ENCODE peak calls at places on chromosomes 12 and 14, in ten cellular contexts. E is mucosa of descending colon, B is breast epithelium, G is heart right ventricle, U is brain microvascular endothelial cell, Y is fibroblast of the aortic adventitia, S is AG10803, K is fibroblast of lung, T is MM.1S, Q is mammary epithelial cell. R is an unnamed sample.

GRCh38 chr12:91704446-91704845 is 441.2 kb downstream of the BTG1 start:
- DNase-seq in Q (peak), K (peak), T (no peak), U (peak), B (no peak), E (no peak), G (peak), Y (peak), S (no peak), R (peak)

GRCh38 chr12:70557583-70558263 is 79.5 kb downstream of the PTPRB start:
- DNase-seq in S (no peak), K (no peak), Q (no peak), Y (no peak), B (no peak), U (no peak), G (no peak), T (no peak), E (no peak), R (no peak)

GRCh38 chr14:54606178-54606577 is 39.2 kb downstream of the SAMD4A start:
- DNase-seq in K (peak), T (no peak), U (no peak), B (no peak), Y (no peak), S (peak), Q (no peak), E (no peak), G (peak), R (peak)

GRCh38 chr14:39372656-39373055 is 59.6 kb downstream of the FBXO33 start:
- DNase-seq in S (peak), U (no peak), Y (peak), G (no peak), B (no peak), Q (no peak), E (no peak), K (peak), T (no peak), R (peak)

GRCh38 chr12:34190054-34190453 is 167.8 kb downstream of the ALG10 start:
- DNase-seq in U (no peak), Y (no peak), S (no peak), K (no peak), T (no peak), Q (no peak), G (no peak), E (no peak), B (no peak), R (no peak)

GRCh38 chr14:32720927-32721326 is 217.8 kb upstream of the NPAS3 start:
- DNase-seq in G (no peak), Q (peak), E (no peak), K (peak), S (peak), T (no peak), U (no peak), B (no peak), Y (no peak), R (peak)

GRCh38 chr14:93040443-93040842 is 75.3 kb downstream of the ITPK1 start:
- DNase-seq in G (no peak), S (no peak), E (peak), T (no peak), Y (no peak), K (no peak), U (no peak), Q (no peak), B (no peak), R (no peak)

GRCh38 chr12:132546647-132547046 is 56.7 kb downstream of the FBRSL1 start:
- DNase-seq in T (no peak), B (no peak), S (no peak), K (no peak), E (no peak), Y (no peak), U (no peak), Q (no peak), G (no peak), R (no peak)

GRCh38 chr14:54446201-54446693 is 5.1 kb upstream of the CNIH1 start:
- DNase-seq in U (no peak), K (peak), S (peak), E (peak), G (no peak), T (no peak), B (peak), Q (peak), Y (peak), R (peak)

GRCh38 chr12:124953689-124954405 is 35.1 kb downstream of the DHX37 start:
- DNase-seq in G (no peak), Q (no peak), S (no peak), T (no peak), K (no peak), Y (no peak), B (no peak), E (no peak), U (no peak), R (no peak)

GRCh38 chr14:105055736-105056302 is 9.4 kb downstream of the GPR132 start:
- DNase-seq in G (no peak), E (no peak), U (no peak), Y (no peak), S (no peak), Q (no peak), K (no peak), T (no peak), B (no peak), R (no peak)

GRCh38 chr12:114684098-114684869 is at the start of gene TBX3:
- DNase-seq in S (peak), U (peak), T (no peak), K (peak), Q (peak), Y (peak), G (peak), B (peak), E (peak), R (peak)

GRCh38 chr14:59870277-59871165 is at the start of gene RTN1:
- DNase-seq in K (peak), B (peak), S (peak), U (no peak), E (peak), G (peak), Y (peak), T (peak), Q (peak), R (peak)

GRCh38 chr12:113634982-113635381 is 163.3 kb upstream of the LHX5 start:
- DNase-seq in Q (no peak), T (no peak), G (no peak), U (no peak), E (no peak), S (no peak), K (no peak), Y (no peak), B (no peak), R (no peak)

GRCh38 chr12:47534695-47535094 is 171.1 kb downstream of the RPAP3 start:
- DNase-seq in E (no peak), U (peak), G (no peak), T (peak), Y (peak), Q (peak), S (peak), K (peak), B (no peak), R (peak)

GRCh38 chr12:14410841-14411569 is 45.5 kb downstream of the ATF7IP start:
- DNase-seq in B (no peak), G (no peak), U (no peak), K (peak), S (peak), Y (peak), E (no peak), T (no peak), Q (peak), R (no peak)

GRCh38 chr14:37230551-37231194 is 32.9 kb downstream of the MIPOL1 start:
- DNase-seq in K (peak), Y (peak), E (peak), T (peak), B (no peak), S (peak), U (peak), G (peak), Q (peak), R (peak)

GRCh38 chr12:87772401-87772800 is 256.8 kb downstream of the C12orf50 start:
- DNase-seq in S (no peak), T (no peak), E (no peak), U (no peak), G (no peak), Q (no peak), K (no peak), Y (no peak), B (no peak), R (no peak)

GRCh38 chr14:85565862-85566296 is 35.9 kb downstream of the FLRT2 start:
- DNase-seq in Q (peak), S (peak), U (no peak), T (no peak), G (no peak), K (peak), Y (peak), E (no peak), B (no peak), R (peak)

GRCh38 chr12:8018666-8019581 is 13.6 kb upstream of the FOXJ2 start:
- DNase-seq in E (no peak), K (peak), B (no peak), S (no peak), Q (no peak), Y (no peak), T (peak), G (no peak), U (no peak), R (no peak)

GRCh38 chr14:78530078-78530477 is 359.9 kb downstream of the NRXN3 start:
- DNase-seq in U (peak), K (peak), Y (peak), Q (peak), S (no peak), B (no peak), T (peak), G (peak), E (peak), R (peak)

GRCh38 chr12:6463211-6463610 is 7.3 kb downstream of the VAMP1 start:
- DNase-seq in G (no peak), Y (no peak), B (no peak), E (no peak), S (no peak), Q (no peak), U (no peak), T (no peak), K (no peak), R (no peak)

DNA sequence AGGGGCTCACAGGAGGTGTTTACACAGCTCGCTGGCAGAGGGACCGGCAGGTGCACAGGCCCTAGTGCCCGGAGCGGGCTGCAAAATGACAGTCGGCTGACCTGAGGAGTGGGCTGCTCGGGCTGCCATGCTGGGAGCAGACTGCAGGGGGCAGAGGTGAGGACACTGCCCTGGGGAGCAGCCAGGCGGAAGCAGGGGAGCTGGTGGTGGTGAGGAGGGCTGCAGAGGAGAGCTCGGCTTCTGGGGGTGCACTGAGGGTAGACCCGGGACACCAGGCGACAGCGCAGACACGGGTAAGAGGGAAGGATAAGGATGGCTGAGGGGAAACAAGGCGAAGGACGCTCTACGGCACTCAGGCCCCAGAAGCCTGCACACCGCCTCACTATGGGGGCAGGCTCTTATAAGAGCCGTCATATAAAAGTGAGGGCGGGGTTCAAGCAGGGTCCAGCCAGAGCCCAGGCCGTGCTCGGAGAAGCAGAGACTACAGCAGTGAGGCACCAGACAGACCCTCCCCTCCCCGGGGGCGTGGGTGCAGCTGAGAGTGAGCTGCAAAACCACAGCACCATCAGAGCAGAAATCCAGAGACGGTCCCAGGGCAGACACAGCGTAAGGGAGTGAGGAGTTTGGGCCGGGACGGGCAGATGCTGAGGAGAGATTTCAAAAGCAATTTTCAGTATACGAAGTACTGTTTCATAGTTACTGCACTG is 62.5 kb downstream of the CCDC88C start:
- DNase-seq in G (no peak), K (no peak), T (peak), S (no peak), B (no peak), E (peak), U (no peak), Y (no peak), Q (no peak), R (no peak)
- TF ChIP-seq CTCF in G (no peak), K (no peak), T (peak), S (no peak), B (no peak), E (peak), U (peak), Y (peak), Q (no peak), R (peak)

DNA sequence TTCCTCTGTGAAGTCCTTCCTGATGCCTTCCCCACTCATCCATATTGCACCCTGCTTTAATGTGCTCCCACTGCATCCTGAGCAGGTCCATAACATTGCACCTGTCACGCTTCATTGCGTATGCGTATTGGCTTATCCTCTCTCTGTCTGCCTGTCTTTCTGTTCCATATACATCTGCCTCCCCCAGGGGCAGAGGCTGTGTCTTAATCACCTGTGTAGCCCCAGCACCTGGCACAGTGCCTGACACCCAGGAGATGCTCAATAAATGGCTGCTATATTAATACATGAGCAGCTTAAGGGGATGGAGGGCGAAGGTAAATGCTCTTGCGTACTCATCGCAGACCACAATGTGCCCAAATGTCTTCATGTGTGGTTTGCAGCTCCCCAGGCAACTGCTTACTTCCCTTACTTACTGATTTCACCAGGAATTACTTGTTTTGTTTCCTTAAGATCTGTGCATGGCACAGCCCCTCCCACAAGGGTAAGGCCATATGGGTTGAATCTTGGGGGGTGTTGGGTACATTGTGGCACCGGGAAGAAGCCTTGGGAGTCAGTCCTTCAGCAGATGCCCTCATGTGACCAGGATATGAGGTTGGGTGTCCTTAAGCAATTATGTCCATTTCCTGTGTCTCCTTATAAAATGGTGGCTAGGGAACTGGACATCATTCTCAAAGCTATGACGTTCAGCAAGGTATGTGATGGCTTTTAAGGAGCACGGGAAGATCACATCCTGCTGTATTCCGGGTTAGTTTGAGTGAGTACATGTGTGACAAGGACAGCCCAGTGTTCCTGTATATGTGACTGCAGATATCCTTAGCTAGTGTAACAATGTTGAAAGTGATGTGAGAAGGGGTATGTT is 848 bp upstream of the CPNE6 start:
- DNase-seq in K (no peak), T (no peak), E (no peak), Q (no peak), B (no peak), Y (no peak), S (no peak), U (no peak), G (no peak), R (no peak)
- H3K4me3 ChIP-seq in K (no peak), T (no peak), E (no peak), Q (no peak), B (no peak), Y (no peak), S (no peak), U (no peak), G (no peak), R (no peak)

DNA sequence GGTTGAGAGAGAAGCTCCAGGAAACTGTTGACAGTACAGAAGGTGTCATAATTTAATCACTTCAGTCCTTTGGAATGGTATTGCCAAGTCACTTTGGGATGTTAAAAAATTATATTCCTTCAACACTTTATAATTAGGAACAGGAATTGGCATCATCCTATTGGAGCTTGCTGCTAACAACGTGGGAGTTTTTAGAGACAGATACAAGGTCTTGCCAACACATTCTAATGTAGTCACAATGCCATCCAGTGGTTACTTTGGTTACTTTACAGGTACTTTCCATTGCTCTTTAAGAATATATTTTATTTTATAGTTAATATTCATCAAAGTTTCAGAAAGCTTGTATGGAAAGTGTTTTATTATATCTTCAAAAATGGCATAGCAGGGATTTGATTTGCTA is 310.1 kb downstream of the SYT1 start:
- DNase-seq in T (peak), U (peak), K (peak), S (peak), E (peak), Q (peak), B (no peak), Y (peak), G (no peak), R (peak)
- TF ChIP-seq CTCF in T (peak), U (peak), K (peak), S (peak), E (no peak), Q (peak), B (no peak), Y (peak), G (no peak), R (peak)

GRCh38 chr12:51846209-51846779 is 2.2 kb downstream of the FIGNL2 start:
- DNase-seq in E (no peak), G (no peak), K (no peak), U (no peak), T (no peak), B (no peak), S (no peak), Y (no peak), Q (no peak), R (no peak)

GRCh38 chr12:51845451-51845850 is 3.1 kb downstream of the FIGNL2 start:
- DNase-seq in T (no peak), S (no peak), E (no peak), U (no peak), G (no peak), B (no peak), Q (no peak), K (no peak), Y (no peak), R (no peak)

GRCh38 chr12:51847830-51848727 is at the start of gene FIGNL2:
- DNase-seq in E (no peak), Q (no peak), Y (no peak), T (no peak), S (no peak), G (peak), B (no peak), K (peak), U (no peak), R (no peak)

GRCh38 chr12:51848843-51849735 is 571 bp upstream of the FIGNL2 start:
- DNase-seq in E (no peak), G (peak), T (no peak), S (no peak), Q (no peak), Y (no peak), K (no peak), B (no peak), U (no peak), R (no peak)

GRCh38 chr12:51846911-51847829 is 1.3 kb downstream of the FIGNL2 start:
- DNase-seq in E (peak), G (peak), K (peak), Q (no peak), T (no peak), U (no peak), Y (no peak), B (peak), S (no peak), R (no peak)
- H3K4me3 ChIP-seq in E (no peak), G (peak), K (no peak), Q (no peak), T (peak), U (peak), Y (peak), B (peak), S (peak), R (peak)

GRCh38 chr12:127127887-127128286 is 1139.1 kb upstream of the TMEM132C start:
- DNase-seq in G (no peak), U (no peak), E (no peak), T (no peak), S (no peak), Q (no peak), Y (no peak), B (no peak), K (no peak), R (no peak)

GRCh38 chr12:127126260-127126628 is 1140.7 kb upstream of the TMEM132C start:
- DNase-seq in S (no peak), B (no peak), Y (no peak), U (no peak), T (no peak), E (no peak), K (no peak), G (no peak), Q (no peak), R (no peak)

GRCh38 chr12:127121494-127122070 is 1145.4 kb upstream of the TMEM132C start:
- DNase-seq in E (no peak), S (no peak), G (peak), T (no peak), Q (no peak), Y (no peak), B (no peak), K (no peak), U (no peak), R (no peak)

GRCh38 chr12:127130506-127131100 is 1136.4 kb upstream of the TMEM132C start:
- DNase-seq in S (no peak), T (no peak), E (no peak), G (no peak), Q (no peak), B (no peak), K (peak), Y (no peak), U (no peak), R (no peak)

GRCh38 chr12:127125607-127126259 is 1141.2 kb upstream of the TMEM132C start:
- DNase-seq in Q (peak), G (no peak), K (peak), E (no peak), S (peak), T (no peak), B (no peak), Y (peak), U (peak), R (peak)
- TF ChIP-seq CTCF in Q (peak), G (no peak), K (no peak), E (no peak), S (no peak), T (no peak), B (no peak), Y (no peak), U (peak), R (no peak)

DNA sequence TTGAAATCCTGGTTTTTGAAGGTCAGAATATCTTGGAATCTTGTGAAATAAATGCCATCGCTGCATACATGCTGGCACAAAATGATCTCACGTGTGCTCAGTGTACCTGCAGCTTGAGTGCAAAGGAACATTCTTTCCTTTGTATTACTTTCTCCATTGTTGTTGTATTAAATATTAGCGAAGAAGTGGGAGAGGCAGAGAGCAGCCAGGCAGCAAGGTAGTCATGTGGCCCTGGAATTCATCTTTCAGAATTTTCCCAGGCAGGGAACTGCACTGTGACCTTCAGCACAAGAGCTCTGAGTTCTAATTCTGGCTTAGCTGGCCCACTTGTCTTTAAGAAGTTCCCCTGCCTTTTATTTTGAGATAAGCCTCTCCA is 145.5 kb downstream of the PRKCH start:
- DNase-seq in Q (no peak), U (no peak), G (no peak), K (no peak), T (no peak), S (no peak), E (no peak), Y (no peak), B (no peak), R (no peak)
- H3K4me3 ChIP-seq in Q (no peak), U (no peak), G (no peak), K (no peak), T (no peak), S (no peak), E (no peak), Y (no peak), B (no peak), R (no peak)

GRCh38 chr12:53450936-53451335 is 966 bp upstream of the PCBP2 start:
- DNase-seq in G (no peak), S (no peak), E (no peak), Y (no peak), T (no peak), U (no peak), B (no peak), K (no peak), Q (no peak), R (no peak)

GRCh38 chr12:53454710-53455109 is 2.8 kb downstream of the PCBP2 start:
- DNase-seq in S (no peak), B (no peak), K (no peak), U (no peak), E (no peak), G (no peak), T (peak), Q (no peak), Y (no peak), R (no peak)

GRCh38 chr12:53451661-53452158 is at the start of gene PCBP2:
- DNase-seq in S (peak), T (peak), U (peak), B (peak), K (peak), E (peak), Y (peak), G (peak), Q (peak), R (peak)

GRCh38 chr12:53453953-53454640 is 2.2 kb downstream of the PCBP2 start:
- DNase-seq in K (no peak), U (no peak), B (no peak), Q (no peak), E (no peak), T (peak), G (no peak), Y (no peak), S (no peak), R (no peak)

GRCh38 chr12:53452159-53453077 is 516 bp downstream of the PCBP2 start:
- DNase-seq in E (peak), G (peak), K (peak), Q (peak), U (peak), T (peak), S (peak), Y (peak), B (peak), R (peak)
- TF ChIP-seq CTCF in E (no peak), G (no peak), K (peak), Q (no peak), U (peak), T (peak), S (no peak), Y (no peak), B (peak), R (no peak)

R was measured in fibroblast of pulmonary artery.